ENCODE peak calls at places on chromosomes 11 and 22, in nine cellular contexts. U is AG04450, D is adipocyte, J is PC-9, O is Peyer's patch, P is pancreas, W is colonic mucosa, Z is HCT116, R is RWPE2. X is an unnamed sample. For H3K27me3, the result is how much of the 10 kb centered on the place peaks cover.

GRCh38 chr22:39297490-39298193 is 21.8 kb downstream of the RPL3 start:
- DNase-seq in U (no peak), D (no peak), J (no peak), O (peak), P (peak), W (no peak), Z (no peak), R (no peak), X (no peak)

GRCh38 chr22:21587803-21588611 is 20.5 kb downstream of the UBE2L3 start:
- DNase-seq in U (peak), D (no peak), J (no peak), O (peak), P (no peak), W (no peak), Z (no peak), R (no peak), X (no peak)

GRCh38 chr11:47466701-47467250 is 17.8 kb upstream of the RAPSN start:
- DNase-seq in U (no peak), D (peak), J (peak), O (no peak), P (peak), W (peak), Z (no peak), R (no peak), X (peak)

GRCh38 chr22:37443977-37444376 is 16.7 kb upstream of the ELFN2 start:
- DNase-seq in U (no peak), D (no peak), J (peak), O (no peak), P (no peak), W (no peak), Z (peak), R (no peak), X (no peak)

GRCh38 chr11:1181420-1181819 is 23.7 kb downstream of the MUC5AC start:
- DNase-seq in U (no peak), D (no peak), J (no peak), O (no peak), P (no peak), W (no peak), Z (no peak), R (no peak), X (no peak)

GRCh38 chr11:84905411-84905810 is 721.7 kb downstream of the DLG2 start:
- DNase-seq in U (peak), D (peak), J (no peak), O (no peak), P (no peak), W (no peak), Z (no peak), R (no peak), X (no peak)

GRCh38 chr11:93952082-93952780 is 68.9 kb upstream of the HEPHL1 start:
- DNase-seq in U (no peak), D (no peak), J (no peak), O (no peak), P (no peak), W (no peak), Z (no peak), R (no peak), X (no peak)

GRCh38 chr11:15157181-15157580 is 42.5 kb downstream of the INSC start:
- DNase-seq in U (no peak), D (peak), J (no peak), O (no peak), P (no peak), W (no peak), Z (no peak), R (no peak), X (peak)

GRCh38 chr11:1276866-1277615 is 32.4 kb downstream of the TOLLIP start:
- DNase-seq in U (no peak), D (no peak), J (no peak), O (no peak), P (no peak), W (no peak), Z (no peak), R (no peak), X (no peak)

GRCh38 chr11:91373497-91373896 is 851.1 kb upstream of the FAT3 start:
- DNase-seq in U (no peak), D (no peak), J (no peak), O (no peak), P (no peak), W (no peak), Z (no peak), R (no peak), X (no peak)

DNA sequence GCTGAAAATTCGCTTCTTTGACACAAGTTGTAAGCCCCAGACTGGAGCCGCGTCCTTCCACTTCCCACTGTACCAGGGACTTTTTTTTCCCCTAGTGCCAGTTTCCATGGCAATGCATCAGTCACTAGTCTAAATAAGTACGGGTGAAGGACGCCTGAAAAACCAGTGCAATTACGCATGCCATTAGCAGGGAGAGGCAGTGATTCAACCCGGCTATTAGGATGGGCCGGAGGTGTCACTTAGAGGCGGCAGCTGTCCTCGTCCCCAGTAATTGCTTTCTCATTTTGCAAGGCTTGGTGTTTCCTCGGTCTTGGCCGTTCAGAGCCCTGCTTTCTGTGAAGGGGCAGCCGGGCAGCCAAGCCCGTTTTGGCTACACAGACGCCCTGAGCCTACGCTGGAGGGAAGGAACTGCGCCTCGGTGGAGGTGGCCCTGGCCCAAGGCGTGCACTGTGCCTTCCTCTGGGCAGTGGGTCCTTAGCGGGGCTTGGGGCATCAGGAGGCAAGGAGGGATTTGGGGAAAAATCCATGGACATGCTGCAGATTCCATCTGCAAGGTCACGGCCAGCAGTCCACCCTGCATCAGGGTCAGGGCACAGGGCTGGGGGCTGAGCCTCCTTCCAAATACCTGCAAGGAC is 319.7 kb downstream of the CTTN start:
- DNase-seq in U (no peak), D (no peak), J (no peak), O (no peak), P (no peak), W (no peak), Z (no peak), R (no peak), X (no peak)
- H3K4me3 ChIP-seq in U (no peak), D (no peak), J (no peak), O (no peak), P (no peak), W (no peak), Z (no peak), R (no peak), X (no peak)

GRCh38 chr11:16615480-16615879 is 123.0 kb upstream of the C11orf58 start:
- DNase-seq in U (no peak), D (no peak), J (no peak), O (no peak), P (no peak), W (no peak), Z (no peak), R (no peak), X (no peak)
- H3K27me3 ChIP-seq in U (under half), D (half or more), J (under half), O (under half), P (under half), W (under half), Z (under half), R (half or more), X (under half)

DNA sequence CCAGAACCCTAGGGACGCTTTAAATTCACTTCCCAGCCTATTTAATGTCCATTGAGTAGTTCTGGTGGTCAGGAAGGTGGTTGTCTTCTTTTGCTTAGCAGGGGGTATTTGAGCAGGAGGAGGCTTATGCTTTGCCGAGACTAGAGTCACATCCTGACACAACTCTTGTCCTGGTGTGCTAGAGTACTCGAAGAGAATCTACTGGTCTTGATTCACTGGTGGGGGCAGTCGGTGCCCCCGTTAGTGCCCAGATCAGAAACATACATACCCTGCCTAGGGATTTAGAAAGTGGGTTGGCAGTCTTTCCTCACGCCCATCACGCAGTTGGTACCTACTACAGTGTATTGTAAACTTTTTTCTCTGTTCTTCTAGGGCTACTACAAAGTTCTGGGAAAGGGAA is 2.7 kb downstream of the RPL27A start:
- DNase-seq in U (no peak), D (no peak), J (no peak), O (no peak), P (no peak), W (no peak), Z (no peak), R (no peak), X (no peak)
- H3K4me3 ChIP-seq in U (peak), D (peak), J (peak), O (no peak), P (no peak), W (no peak), Z (no peak), R (no peak), X (peak)

GRCh38 chr22:42301742-42302102 is 31.3 kb upstream of the TCF20 start:
- DNase-seq in U (no peak), D (no peak), J (no peak), O (no peak), P (no peak), W (no peak), Z (no peak), R (no peak), X (no peak)
- H3K27me3 ChIP-seq in U (under half), D (half or more), J (under half), O (under half), P (under half), W (under half), Z (under half), R (under half), X (under half)

GRCh38 chr11:66438504-66439466 is at the start of gene MRPL11:
- DNase-seq in U (peak), D (peak), J (peak), O (peak), P (peak), W (peak), Z (peak), R (peak), X (peak)
- H3K4me3 ChIP-seq in U (peak), D (peak), J (peak), O (peak), P (peak), W (peak), Z (peak), R (peak), X (peak)

GRCh38 chr11:2868604-2869526 is 16.7 kb downstream of the CDKN1C start:
- DNase-seq in U (no peak), D (no peak), J (no peak), O (no peak), P (no peak), W (no peak), Z (no peak), R (no peak), X (no peak)

GRCh38 chr11:2867722-2868548 is 17.6 kb downstream of the CDKN1C start:
- DNase-seq in U (no peak), D (no peak), J (no peak), O (no peak), P (no peak), W (no peak), Z (no peak), R (no peak), X (no peak)

GRCh38 chr11:2866178-2866577 is 19.4 kb downstream of the CDKN1C start:
- DNase-seq in U (no peak), D (no peak), J (no peak), O (no peak), P (no peak), W (no peak), Z (no peak), R (no peak), X (no peak)

GRCh38 chr11:2864890-2865289 is 20.7 kb downstream of the CDKN1C start:
- DNase-seq in U (no peak), D (no peak), J (no peak), O (no peak), P (no peak), W (no peak), Z (no peak), R (no peak), X (no peak)

DNA sequence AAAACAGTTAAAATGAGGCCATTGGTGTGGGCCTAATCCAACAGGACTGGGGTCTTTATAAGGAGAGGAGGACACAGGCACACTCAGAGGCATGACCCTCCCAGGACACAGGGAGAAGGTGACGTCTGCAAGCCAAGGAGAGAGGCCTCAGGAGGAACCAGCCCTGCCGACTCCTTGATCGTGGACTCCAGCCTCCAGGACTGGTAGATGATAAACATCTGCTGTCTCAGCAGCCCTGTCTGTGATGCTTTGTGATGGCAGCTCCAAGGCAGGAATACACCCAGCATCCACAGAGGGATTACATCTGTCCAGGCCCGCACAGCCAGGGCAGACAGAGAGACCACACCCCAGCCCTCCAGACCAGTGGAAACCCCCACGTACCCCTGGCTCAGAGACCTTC is 18.4 kb downstream of the CDKN1C start:
- DNase-seq in U (no peak), D (no peak), J (no peak), O (no peak), P (no peak), W (no peak), Z (no peak), R (no peak), X (no peak)
- H3K27me3 ChIP-seq in U (half or more), D (under half), J (under half), O (under half), P (under half), W (under half), Z (under half), R (under half), X (under half)

DNA sequence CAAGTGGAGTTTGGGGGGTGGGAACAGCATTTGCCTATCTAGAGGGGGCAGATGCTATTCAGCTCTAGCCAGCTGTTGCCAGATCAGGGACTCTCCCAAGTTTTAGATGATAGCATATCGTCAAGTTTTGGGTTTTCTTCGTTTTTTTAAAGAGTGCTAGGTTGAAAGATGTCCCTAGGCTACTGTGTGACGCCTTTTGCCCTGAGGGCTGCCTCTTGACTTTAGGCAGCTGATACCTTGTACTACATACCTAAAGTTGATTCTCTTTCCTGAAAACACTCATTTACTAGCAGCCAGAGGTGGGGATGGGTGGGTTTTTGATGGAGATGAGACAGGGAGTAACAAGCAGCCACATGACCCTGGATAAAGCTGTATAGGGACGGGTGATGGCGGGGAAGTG is 87.1 kb downstream of the ABTB2 start:
- DNase-seq in U (no peak), D (no peak), J (no peak), O (no peak), P (no peak), W (no peak), Z (no peak), R (no peak), X (no peak)
- H3K4me3 ChIP-seq in U (no peak), D (no peak), J (no peak), O (no peak), P (no peak), W (no peak), Z (no peak), R (no peak), X (no peak)

DNA sequence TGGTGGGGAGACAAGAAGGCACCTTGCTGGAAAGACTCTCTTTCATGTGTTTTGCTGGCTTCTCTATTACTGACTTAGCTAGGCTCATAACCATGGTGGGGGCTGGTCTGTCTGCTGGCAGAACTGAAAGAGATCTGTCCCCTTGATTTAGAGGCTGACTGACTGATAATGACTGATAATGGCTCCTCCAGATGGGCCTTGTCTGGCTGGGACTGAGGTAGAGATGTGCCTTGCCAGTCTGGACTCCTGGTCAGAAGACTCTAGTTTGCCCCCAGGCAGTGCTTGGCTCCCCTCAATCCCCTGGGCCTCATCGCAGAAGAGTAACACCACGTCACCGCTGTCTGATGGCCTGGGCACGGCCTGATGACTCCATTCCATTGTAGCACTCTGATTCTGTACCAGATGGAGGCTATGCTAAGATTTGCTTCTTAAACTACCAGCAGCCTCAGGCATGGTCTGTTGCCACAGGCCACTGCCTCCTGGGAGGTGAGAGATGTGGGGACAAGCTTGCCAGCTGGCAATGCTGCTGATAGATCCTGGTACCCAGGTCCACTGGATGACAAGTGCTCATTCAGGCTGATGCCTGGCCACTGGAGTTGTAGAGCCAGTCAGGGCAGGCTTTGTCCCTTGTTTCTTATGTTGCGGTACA is 19.1 kb downstream of the CYB5R2 start:
- DNase-seq in U (no peak), D (no peak), J (no peak), O (no peak), P (no peak), W (no peak), Z (no peak), R (no peak), X (no peak)
- H3K27me3 ChIP-seq in U (under half), D (under half), J (under half), O (under half), P (under half), W (under half), Z (under half), R (under half), X (under half)